ENCODE peak calls at places on chromosomes 5 and 9, in four cellular contexts. N is HCEC 1CT, V is OCI-M1, R is activated T-cell treated with anti-CD3 and anti-CD28 coated beads for 4 hours. Q is an unnamed sample.

GRCh38 chr9:100409176-100409556 is 17.8 kb upstream of the MSANTD3 start:
- DNase-seq in N (no peak), V (no peak), R (no peak), Q (no peak)

GRCh38 chr5:140005145-140005591 is 37.9 kb downstream of the NRG2 start:
- DNase-seq in N (no peak), V (no peak), R (no peak), Q (no peak)

GRCh38 chr9:92292338-92293074 is 991 bp downstream of the IARS1 start:
- DNase-seq in N (peak), V (peak), R (no peak), Q (peak)

GRCh38 chr9:84711398-84711777 is 41.9 kb downstream of the NTRK2 start:
- DNase-seq in N (no peak), V (no peak), R (no peak), Q (no peak)

GRCh38 chr9:131523451-131524435 is 7.3 kb downstream of the UCK1 start:
- DNase-seq in N (no peak), V (no peak), R (no peak), Q (no peak)

GRCh38 chr5:8491254-8491653 is 622.3 kb downstream of the MTRR start:
- DNase-seq in N (no peak), V (no peak), R (no peak), Q (no peak)

GRCh38 chr9:135588371-135588770 is 26.8 kb downstream of the PAEP start:
- DNase-seq in N (no peak), V (no peak), R (no peak), Q (no peak)

GRCh38 chr5:149959406-149960236 is 937 bp upstream of the SLC26A2 start:
- DNase-seq in N (peak), V (peak), R (peak), Q (peak)

GRCh38 chr9:35696520-35697215 is 6.9 kb upstream of the TPM2 start:
- DNase-seq in N (peak), V (peak), R (peak), Q (peak)

GRCh38 chr5:84378420-84378819 is 6.3 kb downstream of the EDIL3 start:
- DNase-seq in N (peak), V (peak), R (no peak), Q (no peak)

GRCh38 chr5:28862860-28863196 is 1824.4 kb upstream of the CDH9 start:
- DNase-seq in N (no peak), V (no peak), R (no peak), Q (no peak)

GRCh38 chr5:75236322-75237316 is at the start of gene ANKRD31:
- DNase-seq in N (peak), V (peak), R (peak), Q (peak)

GRCh38 chr5:30581198-30581925 is 612.1 kb upstream of the CDH6 start:
- DNase-seq in N (no peak), V (no peak), R (no peak), Q (no peak)

Q was measured in KBM-7.